ENCODE peak calls at places on chromosome 15, in five cellular contexts. Y is KBM-7, V is BJ, G is cerebellar cortex, R is substantia nigra. D is an unnamed sample.

GRCh38 chr15:34754171-34754580 is 622 bp downstream of the GJD2 start:
- DNase-seq in Y (no peak), V (no peak), G (no peak), R (no peak), D (no peak)

GRCh38 chr15:55937040-55937439 is 56.4 kb downstream of the NEDD4 start:
- DNase-seq in Y (peak), V (no peak), G (no peak), R (no peak), D (no peak)

GRCh38 chr15:42494998-42495360 is 455 bp upstream of the SNAP23 start:
- DNase-seq in Y (no peak), V (no peak), G (peak), R (peak), D (peak)

GRCh38 chr15:23422099-23422945 is 24.7 kb downstream of the GOLGA6L2 start:
- DNase-seq in Y (no peak), V (no peak), G (no peak), R (no peak), D (no peak)

GRCh38 chr15:77831989-77832388 is 199.3 kb upstream of the LINGO1 start:
- DNase-seq in Y (no peak), V (no peak), G (no peak), R (no peak), D (no peak)

GRCh38 chr15:29337156-29337959 is 67.7 kb upstream of the NSMCE3 start:
- DNase-seq in Y (no peak), V (no peak), G (no peak), R (no peak), D (peak)

GRCh38 chr15:92580933-92581445 is 74.6 kb downstream of the FAM174B start:
- DNase-seq in Y (no peak), V (no peak), G (no peak), R (no peak), D (no peak)

GRCh38 chr15:100733088-100733487 is 130.7 kb downstream of the ASB7 start:
- DNase-seq in Y (no peak), V (peak), G (peak), R (no peak), D (no peak)

GRCh38 chr15:98649621-98649995 is 1.3 kb downstream of the IGF1R start:
- DNase-seq in Y (peak), V (no peak), G (no peak), R (no peak), D (no peak)

GRCh38 chr15:39594764-39595620 is 14.1 kb downstream of the THBS1 start:
- DNase-seq in Y (no peak), V (peak), G (no peak), R (no peak), D (peak)

GRCh38 chr15:85707519-85708338 is 87.0 kb downstream of the KLHL25 start:
- DNase-seq in Y (no peak), V (no peak), G (no peak), R (no peak), D (no peak)

GRCh38 chr15:95826831-95827230 is 503.7 kb upstream of the NR2F2 start:
- DNase-seq in Y (no peak), V (no peak), G (peak), R (no peak), D (peak)

GRCh38 chr15:69118089-69118488 is 42.3 kb upstream of the GLCE start:
- DNase-seq in Y (no peak), V (no peak), G (peak), R (no peak), D (peak)

GRCh38 chr15:91866371-91866905 is 12.9 kb downstream of the SLCO3A1 start:
- DNase-seq in Y (peak), V (no peak), G (no peak), R (no peak), D (peak)

GRCh38 chr15:38069506-38069905 is 135.1 kb downstream of the TMCO5A start:
- DNase-seq in Y (peak), V (peak), G (no peak), R (no peak), D (peak)

GRCh38 chr15:34709866-34710265 is 44.9 kb downstream of the GJD2 start:
- DNase-seq in Y (no peak), V (peak), G (no peak), R (no peak), D (peak)

GRCh38 chr15:60137711-60138396 is 133.7 kb downstream of the FOXB1 start:
- DNase-seq in Y (no peak), V (no peak), G (no peak), R (no peak), D (peak)

GRCh38 chr15:75695206-75695605 is 17.4 kb downstream of the CSPG4 start:
- DNase-seq in Y (peak), V (no peak), G (no peak), R (no peak), D (no peak)

GRCh38 chr15:35450492-35450891 is 95.5 kb downstream of the DPH6 start:
- DNase-seq in Y (no peak), V (peak), G (peak), R (no peak), D (peak)

GRCh38 chr15:80434926-80435720 is 30.9 kb downstream of the ARNT2 start:
- DNase-seq in Y (no peak), V (no peak), G (no peak), R (no peak), D (no peak)

GRCh38 chr15:47945869-47946666 is 174.7 kb upstream of the SLC24A5 start:
- DNase-seq in Y (no peak), V (no peak), G (no peak), R (no peak), D (no peak)

GRCh38 chr15:83653639-83654378 is at the start of gene ADAMTSL3:
- DNase-seq in Y (no peak), V (no peak), G (peak), R (peak), D (peak)

GRCh38 chr15:95025924-95026728 is 794.8 kb downstream of the MCTP2 start:
- DNase-seq in Y (peak), V (no peak), G (no peak), R (no peak), D (peak)

GRCh38 chr15:34437687-34438086 is at the start of gene GOLGA8A:
- DNase-seq in Y (peak), V (no peak), G (peak), R (peak), D (peak)

GRCh38 chr15:45179221-45179985 is 8.4 kb downstream of the SHF start:
- DNase-seq in Y (peak), V (no peak), G (no peak), R (no peak), D (peak)

GRCh38 chr15:91214675-91215590 is 114.9 kb downstream of the SV2B start:
- DNase-seq in Y (no peak), V (no peak), G (peak), R (no peak), D (no peak)

D was measured in bronchial epithelial cell.